ENCODE peak calls at places on chromosomes 6 and 20, in seven cellular contexts. H is IMR-90, V is choroid plexus epithelial cell, C is lower lobe of right lung, S is breast epithelium, Y is pancreas, L is fibroblast of the aortic adventitia. P is an unnamed sample.

GRCh38 chr6:66134021-66134420 is 427.0 kb upstream of the EYS start:
- DNase-seq in H (no peak), S (no peak), C (no peak), L (no peak), Y (no peak), V (no peak), P (no peak)

GRCh38 chr6:167533851-167534250 is 209.0 kb downstream of the TTLL2 start:
- DNase-seq in Y (no peak), L (no peak), H (no peak), V (no peak), S (no peak), C (no peak), P (no peak)

GRCh38 chr6:12761376-12762115 is 45.0 kb downstream of the PHACTR1 start:
- DNase-seq in S (no peak), H (no peak), L (peak), C (no peak), V (peak), Y (no peak), P (peak)

GRCh38 chr6:56808871-56809359 is 146.0 kb upstream of the BEND6 start:
- DNase-seq in C (no peak), V (peak), Y (no peak), H (peak), S (no peak), L (peak), P (peak)

GRCh38 chr6:158405933-158406332 is 93.7 kb downstream of the TULP4 start:
- DNase-seq in H (no peak), S (no peak), V (no peak), Y (no peak), C (no peak), L (no peak), P (no peak)

GRCh38 chr6:3913077-3913957 is 64.1 kb downstream of the FAM50B start:
- DNase-seq in S (no peak), Y (no peak), C (no peak), H (peak), V (peak), L (peak), P (peak)

GRCh38 chr20:25008388-25009217 is 16.1 kb upstream of the APMAP start:
- DNase-seq in H (no peak), L (no peak), Y (no peak), C (no peak), V (no peak), S (peak), P (no peak)

GRCh38 chr6:25457519-25457918 is 178.3 kb downstream of the CARMIL1 start:
- DNase-seq in C (no peak), L (no peak), Y (no peak), V (no peak), H (no peak), S (no peak), P (no peak)

GRCh38 chr6:154289818-154290508 is 66.6 kb downstream of the IPCEF1 start:
- DNase-seq in L (no peak), C (no peak), H (no peak), Y (no peak), S (no peak), V (no peak), P (no peak)

GRCh38 chr6:138307816-138308727 is 69.6 kb upstream of the SMIM28 start:
- DNase-seq in Y (no peak), C (no peak), V (peak), H (no peak), L (peak), S (no peak), P (peak)

GRCh38 chr6:133341607-133342158 is 100.5 kb downstream of the EYA4 start:
- DNase-seq in Y (no peak), S (no peak), V (peak), C (no peak), L (peak), H (peak), P (peak)

GRCh38 chr6:148580442-148580841 is 166.4 kb upstream of the UST start:
- DNase-seq in Y (no peak), L (no peak), S (no peak), H (no peak), V (no peak), C (no peak), P (no peak)

DNA sequence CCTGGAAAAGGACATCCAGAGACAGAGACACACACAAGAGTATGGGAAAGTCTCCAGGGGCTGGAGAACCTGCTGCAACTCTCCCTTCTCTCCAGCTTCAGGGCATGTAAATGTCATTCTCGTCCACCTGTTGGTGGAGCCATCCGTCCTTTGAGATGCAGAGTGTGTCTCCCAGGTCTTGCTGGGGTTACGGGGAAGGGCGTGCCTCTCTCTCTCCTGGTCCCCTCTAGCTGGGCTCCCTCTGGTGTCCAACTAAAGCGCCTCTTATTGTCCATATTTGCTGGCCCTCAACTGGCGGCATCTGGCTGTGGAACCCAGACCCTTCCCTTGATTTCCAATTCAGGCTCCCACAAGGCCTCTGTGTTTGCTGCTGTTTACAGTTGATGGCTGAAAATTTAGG is 244.1 kb downstream of the BMP7 start:
- DNase-seq in L (no peak), S (no peak), Y (no peak), H (no peak), V (no peak), C (no peak), P (no peak)
- TF ChIP-seq CTCF in L (no peak), S (no peak), Y (no peak), H (no peak), V (peak), C (no peak), P (no peak)

DNA sequence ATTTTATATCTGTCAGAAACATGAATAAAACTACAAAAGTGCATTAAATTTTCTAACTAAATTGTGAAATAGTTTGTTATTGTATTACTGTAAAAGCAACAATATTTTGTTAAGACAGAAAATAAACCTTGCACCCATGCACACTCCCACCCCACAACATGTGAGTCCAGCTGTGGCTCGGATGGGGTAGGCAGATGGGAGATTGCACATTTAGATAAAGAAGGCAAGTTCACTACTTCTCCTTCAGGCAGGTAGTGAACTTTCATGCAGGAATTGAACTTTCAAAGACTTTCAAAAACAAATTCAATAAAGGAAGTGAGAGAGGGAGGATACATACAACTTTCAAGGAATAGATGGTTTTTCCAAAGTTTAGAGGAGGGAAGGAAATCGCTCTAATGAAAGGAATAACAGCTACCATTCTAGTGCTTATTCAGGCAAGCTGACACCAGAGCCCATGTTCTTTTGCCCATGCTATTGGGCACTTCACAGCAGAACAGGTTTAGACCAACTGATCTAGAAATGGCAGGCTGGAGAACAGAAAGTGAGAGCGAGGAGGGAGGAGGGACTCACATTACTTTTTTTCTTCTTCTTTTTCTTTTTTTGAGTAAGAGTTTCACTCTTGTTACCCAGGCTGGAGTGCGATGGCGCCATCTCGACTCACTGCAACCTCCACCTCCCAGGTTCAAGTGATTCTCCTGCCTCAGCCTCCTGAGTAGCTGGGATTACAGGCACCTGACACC is 28.5 kb downstream of the SF3B5 start:
- DNase-seq in L (no peak), C (no peak), Y (no peak), H (no peak), V (no peak), S (no peak), P (no peak)
- H3K4me3 ChIP-seq in L (no peak), C (no peak), Y (no peak), H (no peak), V (no peak), S (no peak), P (no peak)

GRCh38 chr6:5995705-5996686 is 10.7 kb downstream of the NRN1 start:
- DNase-seq in Y (no peak), S (no peak), V (no peak), H (peak), C (peak), L (peak), P (peak)
- TF ChIP-seq CTCF in Y (no peak), S (no peak), V (peak), H (peak), C (peak), L (peak), P (no peak)

DNA sequence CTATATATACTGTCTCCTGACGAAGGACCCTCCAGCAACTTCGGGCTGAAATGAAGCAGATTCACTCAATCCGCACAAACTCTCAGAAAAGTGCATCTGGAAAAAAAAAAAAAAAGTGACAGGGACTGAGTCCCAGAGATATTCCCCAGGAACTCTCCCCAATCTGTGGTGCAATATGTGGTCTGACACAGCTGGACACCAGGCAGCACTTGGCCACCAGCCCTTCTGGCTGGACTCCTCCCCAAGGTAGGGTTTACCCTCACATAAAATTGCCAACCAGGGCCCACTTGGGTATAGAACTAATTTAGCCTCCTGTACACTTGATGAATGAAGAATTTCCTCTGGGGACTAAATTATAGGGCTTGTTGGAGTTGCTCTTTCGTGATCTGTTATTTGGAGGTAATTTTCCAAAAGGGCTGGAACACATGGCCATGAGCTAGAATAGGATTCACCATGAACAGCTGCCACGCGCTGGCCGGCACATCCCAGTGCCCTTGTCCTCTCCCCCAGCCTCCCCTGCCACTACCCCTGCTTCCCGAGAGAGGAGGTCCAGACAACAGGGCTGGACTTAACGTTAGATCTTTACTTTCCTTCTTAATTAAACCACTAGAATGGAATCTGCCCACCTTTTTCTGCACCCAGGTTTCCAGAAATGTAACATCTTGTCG is 379.2 kb downstream of the BMP2 start:
- DNase-seq in L (no peak), Y (no peak), V (no peak), S (no peak), C (no peak), H (no peak), P (no peak)
- H3K4me3 ChIP-seq in L (no peak), Y (no peak), V (no peak), S (no peak), C (no peak), H (no peak), P (no peak)